ENCODE peak calls at places on chromosomes 13 and 19, in four cellular contexts. A is ELF-1; M is naive thymus-derived CD8-positive, alpha-beta T cell; E is NCI-H1694. C is an unnamed sample.
A peak's percentile ranks its signal among the peaks of the same experiment; 100 is the strongest.

GRCh38 chr19:28607066-28607583 is 605.8 kb downstream of the UQCRFS1 start:
- DNase-seq in A (no peak), E (no peak), M (no peak), C (no peak)

GRCh38 chr13:101738336-101738735 is 285.9 kb downstream of the ITGBL1 start:
- DNase-seq in E (no peak), M (no peak), A (no peak), C (no peak)

GRCh38 chr13:44064376-44064775 is 184.7 kb downstream of the LACC1 start:
- DNase-seq in M (no peak), E (no peak), A (no peak), C (no peak)

GRCh38 chr19:13082192-13083007 is 20.3 kb downstream of the LYL1 start:
- DNase-seq in M (no peak), A (peak; percentile 87), E (peak; percentile 22), C (no peak)

GRCh38 chr13:78689011-78689410 is 30.1 kb upstream of the OBI1 start:
- DNase-seq in E (peak; percentile 27), M (no peak), A (peak; percentile 51), C (no peak)

GRCh38 chr13:94764576-94765321 is 52.4 kb upstream of the SOX21 start:
- DNase-seq in E (no peak), M (no peak), A (no peak), C (no peak)

GRCh38 chr13:106105153-106105552 is 430.3 kb downstream of the EFNB2 start:
- DNase-seq in A (no peak), M (no peak), E (no peak), C (no peak)

GRCh38 chr19:32464279-32464678 is 58.7 kb downstream of the DPY19L3 start:
- DNase-seq in E (peak; percentile 35), M (no peak), A (no peak), C (no peak)

GRCh38 chr19:3369337-3370213 is 3.2 kb downstream of the NFIC start:
- DNase-seq in E (peak; percentile 50), M (no peak), A (no peak), C (no peak)

GRCh38 chr19:48858984-48859710 is 9.3 kb downstream of the PLEKHA4 start:
- DNase-seq in M (peak; percentile 90), E (no peak), A (peak; percentile 83), C (no peak)

GRCh38 chr19:51644636-51645271 is 1.9 kb downstream of the SIGLEC14 start:
- DNase-seq in A (no peak), E (no peak), M (no peak), C (no peak)

GRCh38 chr13:110042253-110042652 is 255.9 kb upstream of the IRS2 start:
- DNase-seq in E (no peak), A (no peak), M (no peak), C (no peak)

GRCh38 chr19:1433119-1434039 is 4.8 kb upstream of the RPS15 start:
- DNase-seq in M (no peak), A (no peak), E (no peak), C (no peak)

GRCh38 chr19:40165362-40165937 is 25.8 kb upstream of the MAP3K10 start:
- DNase-seq in M (peak; percentile 81), E (peak; percentile 29), A (peak; percentile 82), C (no peak)

GRCh38 chr13:36815069-36815468 is 4.0 kb upstream of the RFXAP start:
- DNase-seq in A (no peak), M (no peak), E (no peak), C (no peak)

GRCh38 chr19:30662211-30662861 is 290.2 kb downstream of the ZNF536 start:
- DNase-seq in E (no peak), A (no peak), M (no peak), C (no peak)

GRCh38 chr19:48965033-48965805 is at the start of gene FTL:
- DNase-seq in E (peak; percentile 93), M (peak; percentile 95), A (peak; percentile 97), C (peak; percentile 99)

GRCh38 chr13:35343417-35343816 is 133.1 kb downstream of the MAB21L1 start:
- DNase-seq in E (no peak), A (no peak), M (no peak), C (no peak)

GRCh38 chr19:37470216-37470615 is 1.1 kb downstream of the ZNF570 start:
- DNase-seq in A (peak; percentile 1), E (no peak), M (no peak), C (no peak)

GRCh38 chr19:36103040-36103626 is 7.8 kb upstream of the OVOL3 start:
- DNase-seq in M (no peak), E (no peak), A (no peak), C (no peak)

GRCh38 chr13:95569966-95570365 is 17.4 kb downstream of the CLDN10 start:
- DNase-seq in M (no peak), A (no peak), E (no peak), C (no peak)

GRCh38 chr19:10505583-10506229 is 2.5 kb upstream of the KEAP1 start:
- DNase-seq in M (peak; percentile 89), E (peak; percentile 38), A (peak; percentile 79), C (no peak)

GRCh38 chr13:45700971-45701900 is 884 bp upstream of the CBY2 start:
- DNase-seq in E (no peak), A (no peak), M (no peak), C (no peak)

C was measured in mesenteric fat pad.